ENCODE peak calls at places on chromosomes 4 and X, in four cellular contexts. V is lower lobe of right lung; K is CD8-positive, alpha-beta T cell; H is A549. S is an unnamed sample.

GRCh38 chr4:20995591-20995990 is 295.3 kb downstream of the PACRGL start:
- DNase-seq in H (no peak), K (no peak), V (no peak), S (no peak)

GRCh38 chrX:54950730-54951375 is 30.2 kb downstream of the TRO start:
- DNase-seq in K (no peak), V (no peak), H (no peak), S (no peak)

GRCh38 chrX:1361275-1361674 is 24.7 kb downstream of the IL3RA start:
- DNase-seq in K (no peak), V (no peak), H (no peak), S (no peak)

GRCh38 chr4:81722229-81722900 is 250.7 kb upstream of the RASGEF1B start:
- DNase-seq in H (no peak), K (no peak), V (no peak), S (no peak)

GRCh38 chr4:23232987-23233386 is 540.2 kb downstream of the GBA3 start:
- DNase-seq in K (no peak), V (no peak), H (no peak), S (no peak)

GRCh38 chrX:24154490-24155034 is 5.0 kb downstream of the ZFX start:
- DNase-seq in K (no peak), H (no peak), V (no peak), S (no peak)

GRCh38 chr4:105808459-105809041 is 86.7 kb upstream of the NPNT start:
- DNase-seq in H (peak; percentile 0), V (no peak), K (no peak), S (no peak)

GRCh38 chr4:102061133-102061532 is 270.6 kb downstream of the BANK1 start:
- DNase-seq in V (no peak), H (no peak), K (no peak), S (no peak)

GRCh38 chrX:130909469-130910136 is 6.6 kb upstream of the ENOX2 start:
- DNase-seq in H (no peak), K (no peak), V (no peak), S (no peak)

GRCh38 chrX:130139474-130140201 is 26.0 kb downstream of the AIFM1 start:
- DNase-seq in K (no peak), V (no peak), H (no peak), S (no peak)

GRCh38 chr4:126790633-126791032 is 842.1 kb upstream of the INTU start:
- DNase-seq in H (no peak), V (no peak), K (no peak), S (no peak)

GRCh38 chrX:136953867-136954787 is 73.6 kb upstream of the RBMX start:
- DNase-seq in H (peak; percentile 79), K (peak; percentile 58), V (peak; percentile 55), S (no peak)

GRCh38 chr4:17665346-17665745 is 50.9 kb downstream of the MED28 start:
- DNase-seq in H (no peak), K (no peak), V (no peak), S (no peak)

GRCh38 chr4:111605111-111605510 is 540.1 kb upstream of the FAM241A start:
- DNase-seq in V (no peak), K (no peak), H (no peak), S (no peak)

GRCh38 chr4:75502671-75503070 is 11.5 kb downstream of the RCHY1 start:
- DNase-seq in H (no peak), K (no peak), V (no peak), S (no peak)

GRCh38 chr4:65170768-65171514 is 499.3 kb downstream of the EPHA5 start:
- DNase-seq in V (no peak), H (no peak), K (no peak), S (no peak)

GRCh38 chr4:29711226-29711625 is 1008.9 kb upstream of the PCDH7 start:
- DNase-seq in K (no peak), V (no peak), H (no peak), S (no peak)

GRCh38 chrX:117985241-117985640 is 131.4 kb downstream of the KLHL13 start:
- DNase-seq in K (no peak), H (peak; percentile 6), V (no peak), S (no peak)

GRCh38 chr4:16205298-16206164 is 20.7 kb downstream of the TAPT1 start:
- DNase-seq in K (no peak), V (no peak), H (peak; percentile 6), S (no peak)

GRCh38 chrX:152641996-152642395 is 4.3 kb downstream of the GABRQ start:
- DNase-seq in K (no peak), H (peak; percentile 21), V (no peak), S (no peak)

GRCh38 chrX:120486786-120487185 is 17.7 kb upstream of the LAMP2 start:
- DNase-seq in V (no peak), K (no peak), H (no peak), S (no peak)

GRCh38 chr4:100898844-100899243 is 381.0 kb upstream of the EMCN start:
- DNase-seq in V (no peak), K (no peak), H (no peak), S (no peak)

GRCh38 chr4:13700196-13701140 is 72.9 kb upstream of the BOD1L1 start:
- DNase-seq in V (no peak), H (peak; percentile 33), K (no peak), S (no peak)

GRCh38 chr4:72817012-72817411 is 248.0 kb upstream of the ADAMTS3 start:
- DNase-seq in V (no peak), H (no peak), K (no peak), S (no peak)

GRCh38 chr4:150369434-150370141 is 212.4 kb upstream of the MAB21L2 start:
- DNase-seq in V (no peak), K (no peak), H (no peak), S (no peak)

GRCh38 chr4:44725861-44726820 is at the start of gene GNPDA2:
- DNase-seq in H (peak; percentile 86), K (peak; percentile 89), V (peak; percentile 94), S (peak; percentile 90)

GRCh38 chr4:53605783-53606182 is 14.5 kb upstream of the LNX1 start:
- DNase-seq in K (no peak), V (no peak), H (no peak), S (no peak)
- H3K4me1 ChIP-seq in K (no peaks in the 10 kb centered on the region), V (no peaks in the 10 kb centered on the region), H (no peaks in the 10 kb centered on the region), S (peaks cover 4% of the 10 kb centered on the region)

DNA sequence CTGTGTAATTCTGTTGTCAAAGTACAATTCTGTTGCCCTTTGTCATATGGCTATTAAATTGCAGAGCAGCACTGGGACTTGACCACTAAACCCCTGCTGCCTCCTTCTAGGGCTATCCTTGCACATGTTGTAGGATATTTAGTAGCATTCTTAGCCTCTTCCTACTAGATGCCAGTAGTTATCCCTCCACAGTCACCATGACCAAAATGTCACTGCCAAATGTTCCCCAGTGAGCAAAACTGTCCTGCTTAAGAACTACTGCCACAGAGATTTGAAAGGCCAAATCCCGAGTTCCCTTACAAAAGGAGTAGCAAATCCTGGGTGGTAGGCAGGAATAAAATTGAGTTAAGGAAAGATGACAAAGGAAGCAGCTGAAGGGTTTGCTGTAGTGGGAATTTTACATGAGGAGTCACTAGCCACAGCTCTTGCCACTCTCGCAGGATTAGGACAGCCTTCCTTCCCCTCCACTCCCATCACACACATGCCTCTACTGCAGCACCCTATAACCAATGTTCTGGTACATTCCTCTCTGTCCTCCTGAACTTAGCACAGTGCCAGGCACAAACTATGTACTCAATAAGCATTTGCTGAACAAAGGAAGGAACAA is 8.4 kb downstream of the APBB2 start:
- DNase-seq in H (no peak), V (no peak), K (no peak), S (no peak)
- H3K4me1 ChIP-seq in H (peaks cover 23% of the 10 kb centered on the region), V (peaks cover 46% of the 10 kb centered on the region), K (no peaks in the 10 kb centered on the region), S (peaks cover 39% of the 10 kb centered on the region)

DNA sequence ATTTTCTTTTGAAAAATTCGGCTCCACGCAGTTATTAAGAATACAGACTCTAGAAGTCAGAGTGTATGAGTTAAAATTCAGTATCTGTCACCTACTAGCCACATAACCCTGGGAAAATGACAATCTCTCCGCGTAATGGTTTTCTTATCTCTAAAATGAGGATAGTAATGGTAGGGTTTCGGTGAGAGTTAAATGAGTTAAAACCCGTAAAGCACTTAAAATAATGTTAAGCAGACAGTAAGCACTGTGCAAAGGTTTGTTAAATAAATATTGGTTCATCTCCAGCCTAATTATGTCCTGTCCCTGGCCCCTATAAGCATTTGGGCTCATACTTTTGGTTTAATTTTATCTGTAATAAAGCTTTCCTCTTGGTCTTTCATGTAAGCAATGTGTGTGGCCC is 350.8 kb upstream of the GRIA3 start:
- DNase-seq in V (no peak), K (no peak), H (no peak), S (no peak)
- H3K4me1 ChIP-seq in V (no peaks in the 10 kb centered on the region), K (no peaks in the 10 kb centered on the region), H (no peaks in the 10 kb centered on the region), S (no peaks in the 10 kb centered on the region)

DNA sequence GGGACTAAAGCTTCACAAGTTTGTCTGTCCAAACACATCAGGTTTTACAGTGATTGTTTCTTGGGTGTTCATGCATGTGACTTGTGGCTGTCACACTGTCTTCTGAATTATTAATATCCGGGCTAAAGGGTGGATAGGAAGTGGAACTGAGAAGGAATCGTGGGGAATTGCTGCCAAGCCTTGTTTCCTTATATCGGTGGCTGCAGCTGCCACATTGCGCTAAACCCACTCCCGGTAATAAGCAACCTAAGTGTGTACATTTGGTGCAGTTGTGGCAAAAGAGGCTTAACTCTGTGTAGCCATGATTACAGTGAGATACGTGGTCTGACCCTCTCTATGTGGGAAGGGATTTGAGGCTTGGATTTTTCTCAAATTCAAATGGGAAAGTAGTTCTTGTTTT is 30.7 kb downstream of the SEPTIN11 start:
- DNase-seq in V (no peak), H (no peak), K (no peak), S (no peak)
- H3K4me1 ChIP-seq in V (peaks cover 63% of the 10 kb centered on the region), H (peaks cover 6% of the 10 kb centered on the region), K (peaks cover 47% of the 10 kb centered on the region), S (peaks cover 32% of the 10 kb centered on the region)

DNA sequence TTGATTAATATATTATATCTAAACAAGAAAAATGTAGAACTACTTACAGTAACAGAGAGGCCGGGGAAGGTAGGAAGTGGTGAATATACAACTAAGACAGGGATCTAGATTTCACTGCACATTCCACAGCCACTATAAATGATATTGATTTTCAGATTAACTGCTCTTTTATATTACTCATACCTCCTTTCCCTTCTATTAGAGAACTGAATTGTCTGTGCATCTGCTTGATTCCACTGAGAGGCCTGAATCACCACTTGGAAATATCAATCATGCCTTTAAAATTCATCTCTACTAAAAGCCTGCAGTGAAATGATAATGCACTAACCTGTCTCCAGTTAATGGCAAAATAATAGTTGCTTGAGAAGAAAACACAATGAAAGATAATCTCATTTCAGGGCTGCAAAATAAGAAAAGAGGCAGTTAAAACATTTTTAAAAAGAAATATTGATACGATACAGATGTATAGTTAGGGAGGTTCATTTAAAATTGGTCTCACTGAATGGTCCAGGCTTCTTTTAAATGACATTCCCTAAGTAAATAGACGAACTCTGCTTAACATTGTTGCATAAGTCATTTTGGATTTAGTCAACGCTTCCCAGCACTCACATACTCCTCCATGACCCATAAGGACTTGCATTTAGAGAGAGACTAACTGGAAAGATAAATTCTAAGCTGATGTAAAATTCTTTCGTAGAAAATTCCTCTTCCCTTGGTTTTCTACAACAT is 3.8 kb downstream of the ANTXR2 start:
- DNase-seq in K (no peak), H (no peak), V (no peak), S (no peak)
- H3K4me1 ChIP-seq in K (peaks cover 25% of the 10 kb centered on the region), H (peaks cover 12% of the 10 kb centered on the region), V (peaks cover 33% of the 10 kb centered on the region), S (peaks cover 23% of the 10 kb centered on the region)

GRCh38 chr4:38145033-38145673 is 185.0 kb downstream of the PTTG2 start:
- DNase-seq in H (no peak), K (no peak), V (no peak), S (no peak)
- H3K4me1 ChIP-seq in H (no peaks in the 10 kb centered on the region), K (no peaks in the 10 kb centered on the region), V (peaks cover 7% of the 10 kb centered on the region), S (peaks cover 8% of the 10 kb centered on the region)

DNA sequence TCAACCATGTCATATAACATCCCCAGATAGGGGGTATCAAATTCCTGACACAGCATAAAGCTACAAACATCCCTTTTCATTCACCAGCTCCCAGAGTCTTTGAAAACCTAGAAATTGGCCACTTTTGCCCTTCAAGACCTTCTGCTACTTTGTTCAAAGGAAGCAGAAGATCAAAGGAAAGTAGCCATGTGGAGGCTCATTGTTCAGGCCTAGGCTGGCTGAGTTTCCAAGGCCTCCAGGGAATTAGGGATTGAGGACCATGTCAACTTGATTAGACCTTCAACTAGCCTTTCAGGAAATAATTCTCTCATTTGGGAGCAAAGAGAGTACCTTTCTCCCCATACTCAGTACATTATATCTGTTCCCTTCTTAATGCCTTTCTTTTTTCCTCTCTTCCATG is 66.8 kb upstream of the ATXN3L start:
- DNase-seq in K (no peak), V (no peak), H (no peak), S (no peak)
- H3K4me1 ChIP-seq in K (no peaks in the 10 kb centered on the region), V (no peaks in the 10 kb centered on the region), H (peaks cover 12% of the 10 kb centered on the region), S (no peaks in the 10 kb centered on the region)